ENCODE peak calls at places on chromosomes 5 and 9, in eight cellular contexts. U is AG04450; X is GM03348; I is HuH-7; N is kidney epithelial cell; R is naive thymus-derived CD4-positive, alpha-beta T cell; Y is neural progenitor cell; Q is NCI-H510A. O is an unnamed sample.

GRCh38 chr5:167716376-167716775 is 575.1 kb upstream of the WWC1 start:
- DNase-seq in N (no peak), Q (no peak), X (peak; percentile 52), I (no peak), Y (no peak), R (no peak), U (peak; percentile 51), O (no peak)

GRCh38 chr5:93273176-93273575 is 307.8 kb downstream of the NR2F1-AS1 start:
- DNase-seq in N (peak; percentile 67), Y (no peak), R (no peak), U (no peak), Q (no peak), I (no peak), X (peak; percentile 51), O (peak; percentile 33)

GRCh38 chr9:38641985-38642864 is 21.8 kb upstream of the ANKRD18A start:
- DNase-seq in Y (peak; percentile 58), X (no peak), U (peak; percentile 8), R (no peak), N (no peak), I (peak; percentile 31), Q (no peak), O (no peak)

GRCh38 chr9:131252120-131252519 is 24.2 kb downstream of the FAM78A start:
- DNase-seq in I (no peak), Q (no peak), X (no peak), U (no peak), R (no peak), N (no peak), Y (no peak), O (no peak)

GRCh38 chr5:39169081-39169480 is 50.3 kb downstream of the FYB1 start:
- DNase-seq in X (peak; percentile 38), Q (no peak), N (no peak), I (no peak), R (no peak), Y (no peak), U (peak; percentile 58), O (no peak)

GRCh38 chr9:112554516-112554915 is 67.9 kb downstream of the KIAA1958 start:
- DNase-seq in U (no peak), X (peak; percentile 41), I (no peak), Y (no peak), Q (no peak), R (no peak), N (peak; percentile 47), O (peak; percentile 12)

GRCh38 chr9:109349431-109349846 is 28.6 kb upstream of the EPB41L4B start:
- DNase-seq in Q (no peak), I (no peak), X (peak; percentile 83), N (peak; percentile 45), Y (no peak), U (peak; percentile 49), R (no peak), O (no peak)

GRCh38 chr9:133492061-133493021 is 13.4 kb upstream of the SLC2A6 start:
- DNase-seq in R (no peak), U (no peak), N (no peak), Y (no peak), X (no peak), I (no peak), Q (no peak), O (no peak)

GRCh38 chr9:96603305-96604004 is 16.2 kb downstream of the CDC14B start:
- DNase-seq in U (no peak), X (peak; percentile 40), R (no peak), Y (no peak), Q (no peak), N (no peak), I (no peak), O (no peak)

GRCh38 chr9:95903398-95903797 is 27.9 kb downstream of the ERCC6L2 start:
- DNase-seq in R (no peak), Y (no peak), X (no peak), N (no peak), U (no peak), I (no peak), Q (no peak), O (no peak)

GRCh38 chr9:109199676-109200075 is 32.6 kb upstream of the FRRS1L start:
- DNase-seq in N (no peak), I (no peak), Y (no peak), Q (no peak), U (no peak), X (no peak), R (no peak), O (no peak)

GRCh38 chr9:114072181-114073140 is 5.6 kb downstream of the AMBP start:
- DNase-seq in Y (peak; percentile 28), R (no peak), N (no peak), I (no peak), X (peak; percentile 37), Q (peak; percentile 47), U (no peak), O (no peak)

GRCh38 chr9:36450110-36450732 is 50.2 kb upstream of the RNF38 start:
- DNase-seq in N (peak; percentile 9), I (peak; percentile 58), U (peak; percentile 18), X (peak; percentile 74), Y (peak; percentile 64), Q (no peak), R (peak; percentile 36), O (no peak)